ENCODE peak calls at places on chromosomes 1 and 21, in eight cellular contexts. Q is left lung; G is left colon; J is mesenchymal stem cell; Z is stimulated activated CD4-positive, alpha-beta T cell treated with anti-CD3 and anti-CD28 coated beads, Interleukin-12 subunit alpha, Interleukin-12 subunit beta, amount 100 ng/mL, for 4 hours; N is non-pigmented ciliary epithelial cell; I is NCI-H1092 treated with DMSO at 0.1 percent for 48 hours; H is GM03348. B is an unnamed sample.

GRCh38 chr1:20983297-20983889 is 193.3 kb downstream of the EIF4G3 start:
- DNase-seq in Q (no peak), G (no peak), J (no peak), Z (no peak), N (no peak), I (peak), H (no peak), B (peak)

GRCh38 chr1:160401972-160402795 is 1.8 kb downstream of the VANGL2 start:
- DNase-seq in Q (no peak), G (no peak), J (no peak), Z (no peak), N (no peak), I (no peak), H (no peak), B (no peak)

GRCh38 chr1:221576268-221576667 is 165.6 kb downstream of the DUSP10 start:
- DNase-seq in Q (no peak), G (no peak), J (peak), Z (no peak), N (peak), I (no peak), H (no peak), B (peak)

GRCh38 chr1:39892611-39893595 is 8.8 kb downstream of the MYCL start:
- DNase-seq in Q (no peak), G (no peak), J (peak), Z (no peak), N (peak), I (no peak), H (peak), B (no peak)

GRCh38 chr1:27686223-27686990 is 14.4 kb upstream of the IFI6 start:
- DNase-seq in Q (peak), G (peak), J (no peak), Z (no peak), N (no peak), I (no peak), H (no peak), B (no peak)

GRCh38 chr1:195637474-195637873 is 970.8 kb downstream of the KCNT2 start:
- DNase-seq in Q (no peak), G (no peak), J (no peak), Z (no peak), N (no peak), I (no peak), H (no peak), B (no peak)

GRCh38 chr1:28392027-28392652 is 22.6 kb downstream of the PHACTR4 start:
- DNase-seq in Q (no peak), G (no peak), J (peak), Z (no peak), N (peak), I (no peak), H (peak), B (no peak)

GRCh38 chr1:186985889-186986491 is 157.2 kb downstream of the PLA2G4A start:
- DNase-seq in Q (no peak), G (no peak), J (peak), Z (no peak), N (no peak), I (peak), H (peak), B (peak)

GRCh38 chr21:46416551-46416950 is 42.1 kb upstream of the DIP2A start:
- DNase-seq in Q (no peak), G (no peak), J (no peak), Z (no peak), N (no peak), I (no peak), H (no peak), B (no peak)

GRCh38 chr1:198601936-198602889 is 36.6 kb upstream of the PTPRC start:
- DNase-seq in Q (no peak), G (no peak), J (no peak), Z (peak), N (no peak), I (no peak), H (peak), B (no peak)

GRCh38 chr1:183807549-183808168 is 2.7 kb downstream of the RGL1 start:
- DNase-seq in Q (peak), G (no peak), J (peak), Z (no peak), N (no peak), I (no peak), H (peak), B (peak)

GRCh38 chr1:10193340-10193739 is 17.0 kb upstream of the KIF1B start:
- DNase-seq in Q (no peak), G (no peak), J (no peak), Z (no peak), N (no peak), I (no peak), H (no peak), B (no peak)

GRCh38 chr1:60865146-60865545 is 217.2 kb upstream of the NFIA start:
- DNase-seq in Q (no peak), G (no peak), J (no peak), Z (no peak), N (no peak), I (no peak), H (no peak), B (no peak)

GRCh38 chr1:16153110-16153998 is 2.5 kb downstream of the EPHA2 start:
- DNase-seq in Q (no peak), G (no peak), J (peak), Z (no peak), N (no peak), I (no peak), H (no peak), B (no peak)

GRCh38 chr1:247552231-247552630 is 3.3 kb downstream of the GCSAML start:
- DNase-seq in Q (no peak), G (no peak), J (no peak), Z (no peak), N (no peak), I (no peak), H (no peak), B (no peak)

GRCh38 chr1:153396461-153396860 is 5.6 kb upstream of the S100A8 start:
- DNase-seq in Q (no peak), G (no peak), J (no peak), Z (no peak), N (no peak), I (no peak), H (no peak), B (no peak)

GRCh38 chr1:225114354-225114995 is 185.0 kb downstream of the DNAH14 start:
- DNase-seq in Q (no peak), G (no peak), J (peak), Z (no peak), N (no peak), I (no peak), H (no peak), B (no peak)

GRCh38 chr1:172654535-172654934 is 4.4 kb upstream of the FASLG start:
- DNase-seq in Q (no peak), G (no peak), J (peak), Z (no peak), N (peak), I (no peak), H (peak), B (no peak)

GRCh38 chr1:113390871-113391642 is 742 bp downstream of the MAGI3 start:
- DNase-seq in Q (peak), G (peak), J (peak), Z (peak), N (no peak), I (peak), H (peak), B (peak)

GRCh38 chr1:201348211-201348566 is 29.3 kb downstream of the TNNT2 start:
- DNase-seq in Q (no peak), G (no peak), J (peak), Z (peak), N (no peak), I (peak), H (peak), B (peak)

GRCh38 chr21:15140321-15141019 is 75.7 kb upstream of the NRIP1 start:
- DNase-seq in Q (no peak), G (peak), J (no peak), Z (no peak), N (no peak), I (peak), H (no peak), B (no peak)

GRCh38 chr1:39539252-39539790 is 37.3 kb downstream of the PABPC4 start:
- DNase-seq in Q (peak), G (peak), J (peak), Z (peak), N (peak), I (peak), H (peak), B (peak)

GRCh38 chr1:83929184-83929583 is 69.7 kb downstream of the TTLL7 start:
- DNase-seq in Q (no peak), G (no peak), J (peak), Z (no peak), N (no peak), I (no peak), H (peak), B (no peak)

GRCh38 chr1:229406798-229407197 is 27.1 kb downstream of the ACTA1 start:
- DNase-seq in Q (no peak), G (no peak), J (no peak), Z (no peak), N (no peak), I (peak), H (no peak), B (no peak)

GRCh38 chr1:180926164-180926981 is 13.7 kb downstream of the KIAA1614 start:
- DNase-seq in Q (no peak), G (peak), J (peak), Z (peak), N (no peak), I (peak), H (peak), B (no peak)

GRCh38 chr1:244106173-244106572 is 55.1 kb downstream of the ZBTB18 start:
- DNase-seq in Q (no peak), G (no peak), J (no peak), Z (no peak), N (no peak), I (no peak), H (no peak), B (no peak)

GRCh38 chr1:193222079-193222615 is 35.7 kb upstream of the B3GALT2 start:
- DNase-seq in Q (no peak), G (no peak), J (no peak), Z (no peak), N (no peak), I (no peak), H (no peak), B (no peak)

GRCh38 chr21:38875694-38876492 is 70.2 kb downstream of the ETS2 start:
- DNase-seq in Q (no peak), G (no peak), J (peak), Z (no peak), N (no peak), I (no peak), H (peak), B (no peak)

GRCh38 chr1:43558346-43558841 is 27.7 kb downstream of the PTPRF start:
- DNase-seq in Q (peak), G (no peak), J (peak), Z (no peak), N (no peak), I (peak), H (peak), B (peak)